ENCODE peak calls at places on chromosomes 4 and X, in eight cellular contexts. One of them, this sample, is unnamed.
A peak's percentile ranks its signal among the peaks of the same experiment; 100 is the strongest.

GRCh38 chr4:52288212-52288611 is 237.1 kb downstream of the SPATA18 start:
- DNase-seq in Caco-2: no peak
- DNase-seq in right lobe of liver: no peak
- DNase-seq in body of pancreas: no peak
- DNase-seq in uterus: no peak
- DNase-seq in mammary epithelial cell: no peak
- DNase-seq in right atrium auricular region: no peak
- DNase-seq in HFF-Myc: no peak
- DNase-seq in this sample: no peak

GRCh38 chrX:38500886-38501285 is 60.5 kb upstream of the TSPAN7 start:
- DNase-seq in Caco-2: no peak
- DNase-seq in right lobe of liver: no peak
- DNase-seq in body of pancreas: no peak
- DNase-seq in uterus: no peak
- DNase-seq in mammary epithelial cell: peak; percentile 4
- DNase-seq in right atrium auricular region: no peak
- DNase-seq in HFF-Myc: no peak
- DNase-seq in this sample: no peak

GRCh38 chr4:113760094-113760851 is 1.3 kb downstream of the CAMK2D start:
- DNase-seq in Caco-2: no peak
- DNase-seq in right lobe of liver: peak; percentile 46
- DNase-seq in body of pancreas: peak; percentile 28
- DNase-seq in uterus: peak; percentile 35
- DNase-seq in mammary epithelial cell: peak; percentile 59
- DNase-seq in right atrium auricular region: no peak
- DNase-seq in HFF-Myc: no peak
- DNase-seq in this sample: no peak

GRCh38 chr4:180990931-180991330 is 1252.3 kb upstream of the TENM3 start:
- DNase-seq in Caco-2: no peak
- DNase-seq in right lobe of liver: no peak
- DNase-seq in body of pancreas: no peak
- DNase-seq in uterus: no peak
- DNase-seq in mammary epithelial cell: peak; percentile 76
- DNase-seq in right atrium auricular region: no peak
- DNase-seq in HFF-Myc: no peak
- DNase-seq in this sample: no peak

GRCh38 chr4:151267822-151268535 is 9.0 kb upstream of the PRSS48 start:
- DNase-seq in Caco-2: no peak
- DNase-seq in right lobe of liver: no peak
- DNase-seq in body of pancreas: no peak
- DNase-seq in uterus: no peak
- DNase-seq in mammary epithelial cell: peak; percentile 33
- DNase-seq in right atrium auricular region: no peak
- DNase-seq in HFF-Myc: no peak
- DNase-seq in this sample: no peak

GRCh38 chr4:150493846-150494245 is 88.1 kb upstream of the MAB21L2 start:
- DNase-seq in Caco-2: no peak
- DNase-seq in right lobe of liver: no peak
- DNase-seq in body of pancreas: no peak
- DNase-seq in uterus: no peak
- DNase-seq in mammary epithelial cell: peak; percentile 22
- DNase-seq in right atrium auricular region: no peak
- DNase-seq in HFF-Myc: no peak
- DNase-seq in this sample: no peak

GRCh38 chr4:65600656-65601055 is 69.6 kb downstream of the EPHA5 start:
- DNase-seq in Caco-2: no peak
- DNase-seq in right lobe of liver: no peak
- DNase-seq in body of pancreas: no peak
- DNase-seq in uterus: no peak
- DNase-seq in mammary epithelial cell: no peak
- DNase-seq in right atrium auricular region: no peak
- DNase-seq in HFF-Myc: no peak
- DNase-seq in this sample: no peak

GRCh38 chr4:47913858-47914218 is 545 bp downstream of the NFXL1 start:
- DNase-seq in Caco-2: peak; percentile 45
- DNase-seq in right lobe of liver: peak; percentile 62
- DNase-seq in body of pancreas: peak; percentile 44
- DNase-seq in uterus: peak; percentile 49
- DNase-seq in mammary epithelial cell: peak; percentile 50
- DNase-seq in right atrium auricular region: no peak
- DNase-seq in HFF-Myc: no peak
- DNase-seq in this sample: no peak

GRCh38 chr4:185470503-185471195 is 884 bp downstream of the CCDC110 start:
- DNase-seq in Caco-2: peak; percentile 37
- DNase-seq in right lobe of liver: peak; percentile 82
- DNase-seq in body of pancreas: peak; percentile 94
- DNase-seq in uterus: peak; percentile 68
- DNase-seq in mammary epithelial cell: peak; percentile 38
- DNase-seq in right atrium auricular region: peak; percentile 67
- DNase-seq in HFF-Myc: no peak
- DNase-seq in this sample: no peak

GRCh38 chr4:119189638-119190037 is 22.9 kb upstream of the USP53 start:
- DNase-seq in Caco-2: no peak
- DNase-seq in right lobe of liver: no peak
- DNase-seq in body of pancreas: no peak
- DNase-seq in uterus: no peak
- DNase-seq in mammary epithelial cell: peak; percentile 16
- DNase-seq in right atrium auricular region: no peak
- DNase-seq in HFF-Myc: no peak
- DNase-seq in this sample: no peak

GRCh38 chrX:72272868-72273267 is 4.2 kb downstream of the RPS4X start:
- DNase-seq in Caco-2: no peak
- DNase-seq in right lobe of liver: no peak
- DNase-seq in body of pancreas: no peak
- DNase-seq in uterus: no peak
- DNase-seq in mammary epithelial cell: peak; percentile 84
- DNase-seq in right atrium auricular region: no peak
- DNase-seq in HFF-Myc: no peak
- DNase-seq in this sample: no peak

GRCh38 chrX:95703696-95704095 is 980.9 kb upstream of the DIAPH2 start:
- DNase-seq in Caco-2: no peak
- DNase-seq in right lobe of liver: no peak
- DNase-seq in body of pancreas: no peak
- DNase-seq in uterus: no peak
- DNase-seq in mammary epithelial cell: no peak
- DNase-seq in right atrium auricular region: no peak
- DNase-seq in HFF-Myc: no peak
- DNase-seq in this sample: no peak

GRCh38 chr4:147814334-147814733 is 82.4 kb downstream of the ARHGAP10 start:
- DNase-seq in Caco-2: no peak
- DNase-seq in right lobe of liver: no peak
- DNase-seq in body of pancreas: no peak
- DNase-seq in uterus: no peak
- DNase-seq in mammary epithelial cell: peak; percentile 70
- DNase-seq in right atrium auricular region: no peak
- DNase-seq in HFF-Myc: no peak
- DNase-seq in this sample: no peak

GRCh38 chr4:4439782-4440181 is 52.9 kb downstream of the NSG1 start:
- DNase-seq in Caco-2: no peak
- DNase-seq in right lobe of liver: no peak
- DNase-seq in body of pancreas: no peak
- DNase-seq in uterus: no peak
- DNase-seq in mammary epithelial cell: no peak
- DNase-seq in right atrium auricular region: no peak
- DNase-seq in HFF-Myc: no peak
- DNase-seq in this sample: no peak

GRCh38 chr4:186200436-186201409 is 9.4 kb downstream of the CYP4V2 start:
- DNase-seq in Caco-2: no peak
- DNase-seq in right lobe of liver: no peak
- DNase-seq in body of pancreas: no peak
- DNase-seq in uterus: no peak
- DNase-seq in mammary epithelial cell: no peak
- DNase-seq in right atrium auricular region: no peak
- DNase-seq in HFF-Myc: no peak
- DNase-seq in this sample: no peak

GRCh38 chrX:134764202-134764785 is 106.0 kb upstream of the PLAC1 start:
- DNase-seq in Caco-2: peak; percentile 36
- DNase-seq in right lobe of liver: no peak
- DNase-seq in body of pancreas: no peak
- DNase-seq in uterus: no peak
- DNase-seq in mammary epithelial cell: peak; percentile 30
- DNase-seq in right atrium auricular region: no peak
- DNase-seq in HFF-Myc: no peak
- DNase-seq in this sample: no peak

GRCh38 chrX:41558531-41558930 is 111.4 kb downstream of the NYX start:
- DNase-seq in Caco-2: no peak
- DNase-seq in right lobe of liver: no peak
- DNase-seq in body of pancreas: no peak
- DNase-seq in uterus: no peak
- DNase-seq in mammary epithelial cell: no peak
- DNase-seq in right atrium auricular region: no peak
- DNase-seq in HFF-Myc: no peak
- DNase-seq in this sample: no peak

GRCh38 chr4:16591867-16592266 is 306.6 kb downstream of the LDB2 start:
- DNase-seq in Caco-2: no peak
- DNase-seq in right lobe of liver: no peak
- DNase-seq in body of pancreas: no peak
- DNase-seq in uterus: peak; percentile 57
- DNase-seq in mammary epithelial cell: no peak
- DNase-seq in right atrium auricular region: no peak
- DNase-seq in HFF-Myc: no peak
- DNase-seq in this sample: no peak

GRCh38 chr4:163662761-163663160 is 168.3 kb downstream of the TMA16 start:
- DNase-seq in Caco-2: no peak
- DNase-seq in right lobe of liver: no peak
- DNase-seq in body of pancreas: no peak
- DNase-seq in uterus: no peak
- DNase-seq in mammary epithelial cell: no peak
- DNase-seq in right atrium auricular region: no peak
- DNase-seq in HFF-Myc: no peak
- DNase-seq in this sample: no peak

GRCh38 chrX:154437398-154437752 is 421 bp downstream of the GDI1 start:
- DNase-seq in Caco-2: no peak
- DNase-seq in right lobe of liver: no peak
- DNase-seq in body of pancreas: no peak
- DNase-seq in uterus: no peak
- DNase-seq in mammary epithelial cell: no peak
- DNase-seq in right atrium auricular region: no peak
- DNase-seq in HFF-Myc: no peak
- DNase-seq in this sample: no peak

DNA sequence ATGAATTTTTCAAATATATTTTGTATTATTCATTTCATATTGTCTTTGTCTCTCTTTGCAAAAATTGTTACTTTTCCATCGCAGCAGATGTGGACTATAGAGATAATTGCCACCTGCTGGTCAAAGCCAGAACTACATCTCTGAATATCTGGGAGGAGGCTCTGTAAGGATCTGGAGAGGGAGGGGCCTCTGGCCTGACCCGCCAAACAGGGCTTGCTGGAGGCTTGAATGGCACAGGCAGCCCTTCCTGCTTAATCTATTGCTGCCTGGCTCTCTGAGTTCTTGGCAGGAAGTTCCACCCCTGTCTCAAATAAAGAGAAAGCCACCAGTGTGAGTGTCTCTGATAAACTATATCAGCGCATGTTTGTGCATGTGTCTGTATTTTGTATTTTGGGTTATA is 132.4 kb downstream of the ZMAT1 start:
- DNase-seq in Caco-2: peak; percentile 79
- DNase-seq in right lobe of liver: peak; percentile 79
- DNase-seq in body of pancreas: peak; percentile 92
- DNase-seq in uterus: peak; percentile 64
- DNase-seq in mammary epithelial cell: peak; percentile 78
- DNase-seq in right atrium auricular region: peak; percentile 89
- DNase-seq in HFF-Myc: peak; percentile 59
- DNase-seq in this sample: peak; percentile 22
- H3K4me3 ChIP-seq in Caco-2: no peak overlapping the region
- H3K4me3 ChIP-seq in right lobe of liver: no peak overlapping the region
- H3K4me3 ChIP-seq in body of pancreas: no peak overlapping the region
- H3K4me3 ChIP-seq in uterus: no peak overlapping the region
- H3K4me3 ChIP-seq in mammary epithelial cell: no peak overlapping the region
- H3K4me3 ChIP-seq in right atrium auricular region: no peak overlapping the region
- H3K4me3 ChIP-seq in HFF-Myc: no peak overlapping the region
- H3K4me3 ChIP-seq in this sample: peak overlapping the region; percentile 34

DNA sequence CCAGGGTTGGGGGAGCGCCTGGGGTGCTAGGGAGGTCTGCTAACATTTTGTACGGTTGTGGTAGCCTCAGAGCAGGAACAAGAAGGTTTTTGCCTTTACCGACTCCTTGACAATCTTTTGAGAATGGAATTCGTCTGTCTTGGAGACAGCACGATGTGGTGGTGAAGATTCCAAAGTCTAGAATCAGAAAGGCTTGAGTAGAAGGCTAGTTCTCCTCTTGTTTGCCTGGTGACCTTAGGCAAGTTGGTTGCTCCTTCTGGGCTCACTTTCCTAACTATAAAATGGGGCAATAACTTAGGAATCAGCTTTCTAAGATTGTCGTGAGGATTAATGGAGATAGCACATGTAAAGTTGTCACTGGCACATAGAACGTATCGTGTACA is 741 bp downstream of the FAM47E start:
- DNase-seq in Caco-2: no peak
- DNase-seq in right lobe of liver: no peak
- DNase-seq in body of pancreas: no peak
- DNase-seq in uterus: no peak
- DNase-seq in mammary epithelial cell: no peak
- DNase-seq in right atrium auricular region: no peak
- DNase-seq in HFF-Myc: no peak
- DNase-seq in this sample: no peak
- H3K4me3 ChIP-seq in Caco-2: peak overlapping the region; percentile 51
- H3K4me3 ChIP-seq in right lobe of liver: peak overlapping the region; percentile 60
- H3K4me3 ChIP-seq in body of pancreas: no peak overlapping the region
- H3K4me3 ChIP-seq in uterus: no peak overlapping the region
- H3K4me3 ChIP-seq in mammary epithelial cell: no peak overlapping the region
- H3K4me3 ChIP-seq in right atrium auricular region: peak overlapping the region; percentile 59
- H3K4me3 ChIP-seq in HFF-Myc: no peak overlapping the region
- H3K4me3 ChIP-seq in this sample: peak overlapping the region; percentile 80

GRCh38 chrX:11066812-11067211 is 44.3 kb upstream of the HCCS start:
- DNase-seq in Caco-2: no peak
- DNase-seq in right lobe of liver: no peak
- DNase-seq in body of pancreas: no peak
- DNase-seq in uterus: no peak
- DNase-seq in mammary epithelial cell: no peak
- DNase-seq in right atrium auricular region: no peak
- DNase-seq in HFF-Myc: no peak
- DNase-seq in this sample: no peak

GRCh38 chrX:11059923-11060322 is 51.2 kb upstream of the HCCS start:
- DNase-seq in Caco-2: no peak
- DNase-seq in right lobe of liver: no peak
- DNase-seq in body of pancreas: no peak
- DNase-seq in uterus: no peak
- DNase-seq in mammary epithelial cell: peak; percentile 76
- DNase-seq in right atrium auricular region: no peak
- DNase-seq in HFF-Myc: no peak
- DNase-seq in this sample: no peak

GRCh38 chrX:11064851-11065600 is 46.1 kb upstream of the HCCS start:
- DNase-seq in Caco-2: no peak
- DNase-seq in right lobe of liver: no peak
- DNase-seq in body of pancreas: no peak
- DNase-seq in uterus: no peak
- DNase-seq in mammary epithelial cell: peak; percentile 66
- DNase-seq in right atrium auricular region: no peak
- DNase-seq in HFF-Myc: peak; percentile 7
- DNase-seq in this sample: no peak

GRCh38 chrX:11064276-11064675 is 46.9 kb upstream of the HCCS start:
- DNase-seq in Caco-2: no peak
- DNase-seq in right lobe of liver: no peak
- DNase-seq in body of pancreas: no peak
- DNase-seq in uterus: no peak
- DNase-seq in mammary epithelial cell: no peak
- DNase-seq in right atrium auricular region: no peak
- DNase-seq in HFF-Myc: no peak
- DNase-seq in this sample: no peak
- H3K4me3 ChIP-seq in Caco-2: no peak overlapping the region
- H3K4me3 ChIP-seq in right lobe of liver: no peak overlapping the region
- H3K4me3 ChIP-seq in body of pancreas: no peak overlapping the region
- H3K4me3 ChIP-seq in uterus: no peak overlapping the region
- H3K4me3 ChIP-seq in mammary epithelial cell: peak overlapping the region; percentile 2
- H3K4me3 ChIP-seq in right atrium auricular region: no peak overlapping the region
- H3K4me3 ChIP-seq in HFF-Myc: no peak overlapping the region
- H3K4me3 ChIP-seq in this sample: no peak overlapping the region

GRCh38 chrX:23699636-23700194 is 32.4 kb downstream of the PRDX4 start:
- DNase-seq in Caco-2: no peak
- DNase-seq in right lobe of liver: no peak
- DNase-seq in body of pancreas: no peak
- DNase-seq in uterus: no peak
- DNase-seq in mammary epithelial cell: no peak
- DNase-seq in right atrium auricular region: peak; percentile 63
- DNase-seq in HFF-Myc: no peak
- DNase-seq in this sample: no peak
- H3K4me3 ChIP-seq in Caco-2: no peak overlapping the region
- H3K4me3 ChIP-seq in right lobe of liver: no peak overlapping the region
- H3K4me3 ChIP-seq in body of pancreas: no peak overlapping the region
- H3K4me3 ChIP-seq in uterus: no peak overlapping the region
- H3K4me3 ChIP-seq in mammary epithelial cell: no peak overlapping the region
- H3K4me3 ChIP-seq in right atrium auricular region: peak overlapping the region; percentile 9
- H3K4me3 ChIP-seq in HFF-Myc: no peak overlapping the region
- H3K4me3 ChIP-seq in this sample: no peak overlapping the region